ENCODE peak calls at places on chromosomes 5 and 9, in ten cellular contexts. A, I, J, W, E, B, Q, S, L and Z are unnamed samples.

GRCh38 chr5:14581891-14582796 is 552 bp downstream of the OTULINL start:
- DNase-seq in A (peak), I (peak), J (peak), W (peak), E (peak), B (peak), Q (peak), S (peak), L (peak), Z (peak)

GRCh38 chr9:77013932-77014596 is 5.4 kb upstream of the FOXB2 start:
- DNase-seq in A (no peak), I (no peak), J (no peak), W (no peak), E (no peak), B (no peak), Q (no peak), S (no peak), L (no peak), Z (no peak)

GRCh38 chr9:96566401-96567202 is 53.0 kb downstream of the CDC14B start:
- DNase-seq in A (peak), I (peak), J (peak), W (peak), E (peak), B (peak), Q (peak), S (peak), L (peak), Z (no peak)

GRCh38 chr5:133779828-133780475 is 167.6 kb upstream of the FSTL4 start:
- DNase-seq in A (no peak), I (no peak), J (no peak), W (no peak), E (no peak), B (no peak), Q (no peak), S (no peak), L (no peak), Z (no peak)

GRCh38 chr9:98135938-98136337 is 16.9 kb upstream of the TRIM14 start:
- DNase-seq in A (no peak), I (no peak), J (no peak), W (no peak), E (no peak), B (no peak), Q (no peak), S (no peak), L (no peak), Z (no peak)

GRCh38 chr5:178330791-178331404 is 98.3 kb upstream of the PHYKPL start:
- DNase-seq in A (peak), I (no peak), J (no peak), W (no peak), E (no peak), B (no peak), Q (no peak), S (no peak), L (no peak), Z (no peak)

GRCh38 chr5:59246470-59247250 is 646.9 kb downstream of the PDE4D start:
- DNase-seq in A (no peak), I (no peak), J (peak), W (no peak), E (no peak), B (no peak), Q (no peak), S (no peak), L (peak), Z (no peak)

GRCh38 chr9:36207016-36207415 is 16.3 kb downstream of the CLTA start:
- DNase-seq in A (no peak), I (no peak), J (peak), W (no peak), E (no peak), B (peak), Q (no peak), S (no peak), L (no peak), Z (peak)

GRCh38 chr9:76396597-76396996 is 2.4 kb upstream of the RFK start:
- DNase-seq in A (no peak), I (no peak), J (no peak), W (no peak), E (no peak), B (no peak), Q (no peak), S (no peak), L (no peak), Z (no peak)

GRCh38 chr9:22055090-22055489 is 46.0 kb upstream of the CDKN2B start:
- DNase-seq in A (no peak), I (no peak), J (no peak), W (no peak), E (no peak), B (no peak), Q (no peak), S (no peak), L (no peak), Z (no peak)

GRCh38 chr9:114718801-114719221 is 36.8 kb upstream of the TEX48 start:
- DNase-seq in A (no peak), I (no peak), J (no peak), W (no peak), E (no peak), B (no peak), Q (peak), S (peak), L (peak), Z (no peak)

DNA sequence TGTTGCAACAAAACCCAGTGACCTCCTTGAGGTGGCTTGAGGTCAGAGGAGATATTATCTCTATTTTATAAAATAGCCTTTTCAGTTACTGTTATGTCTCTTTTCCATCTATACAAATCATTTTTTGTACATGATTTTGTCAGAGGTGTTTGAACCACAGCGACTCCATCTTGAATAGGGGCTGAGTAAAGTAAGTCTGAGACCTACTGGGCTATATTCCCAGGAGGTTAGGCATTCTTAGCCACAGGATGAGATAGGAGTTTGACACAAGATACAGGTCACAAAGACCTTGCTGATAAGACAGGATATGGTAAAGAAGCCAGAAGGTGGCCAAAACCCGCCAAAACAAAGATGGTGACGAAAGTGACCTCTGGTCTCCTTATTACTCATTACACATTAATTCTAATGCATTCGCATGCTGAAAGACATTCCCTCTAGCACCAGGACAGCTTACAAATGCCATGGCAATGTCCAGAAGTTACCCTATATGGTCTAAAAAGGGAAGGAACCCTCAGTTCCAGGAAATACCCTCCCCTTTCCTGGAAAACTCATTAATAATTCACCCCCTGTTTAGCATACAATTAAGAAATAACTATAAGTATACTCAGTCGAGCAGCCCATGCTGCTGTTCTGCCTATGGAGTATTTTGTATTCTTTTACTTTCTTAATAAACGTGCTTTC is 283.9 kb upstream of the ISL1 start:
- DNase-seq in A (no peak), I (no peak), J (no peak), W (no peak), E (no peak), B (no peak), Q (no peak), S (no peak), L (no peak), Z (no peak)
- TF ChIP-seq CTCF in A (no peak), I (no peak), J (no peak), W (no peak), E (no peak), B (no peak), Q (no peak), S (no peak), L (no peak), Z (no peak)

GRCh38 chr5:38077652-38078051 is 180.7 kb upstream of the EGFLAM start:
- DNase-seq in A (no peak), I (no peak), J (no peak), W (no peak), E (no peak), B (no peak), Q (no peak), S (no peak), L (no peak), Z (no peak)
- H3K27ac ChIP-seq in A (no peak), I (no peak), J (no peak), W (no peak), E (no peak), B (no peak), Q (no peak), S (no peak), L (no peak), Z (no peak)

GRCh38 chr5:50440651-50441478 is at the start of gene EMB:
- DNase-seq in A (peak), I (no peak), J (no peak), W (peak), E (peak), B (peak), Q (peak), S (peak), L (peak), Z (no peak)
- TF ChIP-seq CTCF in A (peak), I (no peak), J (no peak), W (no peak), E (peak), B (no peak), Q (peak), S (no peak), L (peak), Z (peak)

GRCh38 chr5:80566711-80567259 is 3.3 kb downstream of the ANKRD34B start:
- DNase-seq in A (no peak), I (no peak), J (no peak), W (no peak), E (no peak), B (no peak), Q (no peak), S (no peak), L (no peak), Z (no peak)

GRCh38 chr5:80573062-80573461 is 3.0 kb upstream of the ANKRD34B start:
- DNase-seq in A (no peak), I (no peak), J (no peak), W (no peak), E (no peak), B (no peak), Q (no peak), S (no peak), L (no peak), Z (no peak)

GRCh38 chr5:80569086-80569960 is 757 bp downstream of the ANKRD34B start:
- DNase-seq in A (no peak), I (no peak), J (no peak), W (no peak), E (no peak), B (no peak), Q (no peak), S (no peak), L (no peak), Z (no peak)

GRCh38 chr5:80568251-80568650 is 1.8 kb downstream of the ANKRD34B start:
- DNase-seq in A (no peak), I (no peak), J (no peak), W (no peak), E (no peak), B (no peak), Q (no peak), S (no peak), L (no peak), Z (no peak)

GRCh38 chr5:80569961-80570786 is at the start of gene ANKRD34B:
- DNase-seq in A (no peak), I (no peak), J (peak), W (no peak), E (peak), B (no peak), Q (no peak), S (no peak), L (peak), Z (no peak)
- H3K27ac ChIP-seq in A (no peak), I (no peak), J (no peak), W (no peak), E (no peak), B (no peak), Q (no peak), S (no peak), L (no peak), Z (no peak)

GRCh38 chr5:180975338-180975737 is 13.3 kb upstream of the BTNL3 start:
- DNase-seq in A (no peak), I (no peak), J (no peak), W (no peak), E (no peak), B (no peak), Q (no peak), S (no peak), L (no peak), Z (no peak)
- TF ChIP-seq CTCF in A (no peak), I (no peak), J (no peak), W (no peak), E (no peak), B (no peak), Q (no peak), S (no peak), L (no peak), Z (no peak)